ENCODE peak calls at places on chromosome 13, in nine cellular contexts. One of them, this sample, is unnamed.

GRCh38 chr13:67841071-67841470 is 610.9 kb upstream of the PCDH9 start:
- DNase-seq in keratinocyte: no peak
- DNase-seq in fibroblast of mammary gland: no peak
- DNase-seq in AG04450: no peak
- DNase-seq in uterus: no peak
- DNase-seq in breast epithelium: no peak
- DNase-seq in A549: no peak
- DNase-seq in testis: no peak
- DNase-seq in brain microvascular endothelial cell: no peak
- DNase-seq in this sample: no peak

GRCh38 chr13:32837307-32837972 is 178.8 kb upstream of the KL start:
- DNase-seq in testis: no peak
- DNase-seq in brain microvascular endothelial cell: no peak
- DNase-seq in breast epithelium: no peak
- DNase-seq in AG04450: no peak
- DNase-seq in fibroblast of mammary gland: no peak
- DNase-seq in uterus: no peak
- DNase-seq in keratinocyte: no peak
- DNase-seq in A549: no peak
- DNase-seq in this sample: no peak

GRCh38 chr13:39016789-39017188 is 21.1 kb downstream of the PROSER1 start:
- DNase-seq in breast epithelium: no peak
- DNase-seq in keratinocyte: no peak
- DNase-seq in uterus: no peak
- DNase-seq in A549: peak
- DNase-seq in brain microvascular endothelial cell: no peak
- DNase-seq in fibroblast of mammary gland: peak
- DNase-seq in AG04450: no peak
- DNase-seq in testis: peak
- DNase-seq in this sample: peak

GRCh38 chr13:60066206-60066605 is 97.5 kb downstream of the DIAPH3 start:
- DNase-seq in AG04450: no peak
- DNase-seq in A549: peak
- DNase-seq in keratinocyte: no peak
- DNase-seq in brain microvascular endothelial cell: no peak
- DNase-seq in fibroblast of mammary gland: no peak
- DNase-seq in breast epithelium: no peak
- DNase-seq in uterus: no peak
- DNase-seq in testis: no peak
- DNase-seq in this sample: peak

GRCh38 chr13:20297181-20297580 is 65.1 kb upstream of the GJB6 start:
- DNase-seq in uterus: no peak
- DNase-seq in AG04450: no peak
- DNase-seq in A549: no peak
- DNase-seq in testis: no peak
- DNase-seq in breast epithelium: no peak
- DNase-seq in fibroblast of mammary gland: no peak
- DNase-seq in keratinocyte: no peak
- DNase-seq in brain microvascular endothelial cell: no peak
- DNase-seq in this sample: peak

GRCh38 chr13:41543664-41544300 is 86.4 kb downstream of the RGCC start:
- DNase-seq in keratinocyte: no peak
- DNase-seq in brain microvascular endothelial cell: no peak
- DNase-seq in A549: no peak
- DNase-seq in AG04450: no peak
- DNase-seq in testis: no peak
- DNase-seq in fibroblast of mammary gland: no peak
- DNase-seq in uterus: no peak
- DNase-seq in breast epithelium: no peak
- DNase-seq in this sample: no peak

GRCh38 chr13:77000475-77000874 is 8.6 kb downstream of the CLN5 start:
- DNase-seq in breast epithelium: no peak
- DNase-seq in keratinocyte: no peak
- DNase-seq in fibroblast of mammary gland: no peak
- DNase-seq in A549: no peak
- DNase-seq in testis: no peak
- DNase-seq in brain microvascular endothelial cell: no peak
- DNase-seq in AG04450: no peak
- DNase-seq in uterus: no peak
- DNase-seq in this sample: no peak

GRCh38 chr13:50192272-50192813 is 177.1 kb downstream of the KCNRG start:
- DNase-seq in testis: no peak
- DNase-seq in breast epithelium: no peak
- DNase-seq in brain microvascular endothelial cell: no peak
- DNase-seq in uterus: no peak
- DNase-seq in A549: no peak
- DNase-seq in fibroblast of mammary gland: no peak
- DNase-seq in keratinocyte: no peak
- DNase-seq in AG04450: no peak
- DNase-seq in this sample: no peak

GRCh38 chr13:73288596-73288995 is 229.8 kb downstream of the KLF5 start:
- DNase-seq in A549: no peak
- DNase-seq in keratinocyte: no peak
- DNase-seq in brain microvascular endothelial cell: no peak
- DNase-seq in fibroblast of mammary gland: no peak
- DNase-seq in uterus: no peak
- DNase-seq in AG04450: no peak
- DNase-seq in breast epithelium: no peak
- DNase-seq in testis: no peak
- DNase-seq in this sample: no peak

GRCh38 chr13:100182894-100183490 is 94.1 kb downstream of the PCCA start:
- DNase-seq in keratinocyte: no peak
- DNase-seq in A549: no peak
- DNase-seq in fibroblast of mammary gland: no peak
- DNase-seq in breast epithelium: no peak
- DNase-seq in brain microvascular endothelial cell: no peak
- DNase-seq in uterus: no peak
- DNase-seq in testis: no peak
- DNase-seq in AG04450: no peak
- DNase-seq in this sample: no peak

GRCh38 chr13:96229356-96229755 is 139.4 kb downstream of the HS6ST3 start:
- DNase-seq in testis: peak
- DNase-seq in uterus: no peak
- DNase-seq in AG04450: no peak
- DNase-seq in breast epithelium: no peak
- DNase-seq in A549: no peak
- DNase-seq in keratinocyte: no peak
- DNase-seq in brain microvascular endothelial cell: peak
- DNase-seq in fibroblast of mammary gland: peak
- DNase-seq in this sample: peak

GRCh38 chr13:24038405-24038804 is 122.1 kb upstream of the SPATA13 start:
- DNase-seq in testis: no peak
- DNase-seq in breast epithelium: no peak
- DNase-seq in uterus: no peak
- DNase-seq in fibroblast of mammary gland: peak
- DNase-seq in AG04450: no peak
- DNase-seq in brain microvascular endothelial cell: peak
- DNase-seq in A549: no peak
- DNase-seq in keratinocyte: no peak
- DNase-seq in this sample: no peak

GRCh38 chr13:28250542-28250941 is 112.2 kb downstream of the PAN3 start:
- DNase-seq in A549: no peak
- DNase-seq in keratinocyte: no peak
- DNase-seq in AG04450: no peak
- DNase-seq in brain microvascular endothelial cell: no peak
- DNase-seq in breast epithelium: no peak
- DNase-seq in fibroblast of mammary gland: no peak
- DNase-seq in testis: no peak
- DNase-seq in uterus: no peak
- DNase-seq in this sample: no peak

GRCh38 chr13:34988330-34988791 is 46.3 kb downstream of the NBEA start:
- DNase-seq in fibroblast of mammary gland: no peak
- DNase-seq in keratinocyte: no peak
- DNase-seq in brain microvascular endothelial cell: no peak
- DNase-seq in AG04450: no peak
- DNase-seq in A549: no peak
- DNase-seq in breast epithelium: no peak
- DNase-seq in testis: no peak
- DNase-seq in uterus: no peak
- DNase-seq in this sample: no peak
- H3K4me3 ChIP-seq in fibroblast of mammary gland: no peak
- H3K4me3 ChIP-seq in keratinocyte: no peak
- H3K4me3 ChIP-seq in brain microvascular endothelial cell: no peak
- H3K4me3 ChIP-seq in AG04450: no peak
- H3K4me3 ChIP-seq in A549: no peak
- H3K4me3 ChIP-seq in breast epithelium: no peak
- H3K4me3 ChIP-seq in testis: no peak
- H3K4me3 ChIP-seq in uterus: no peak
- H3K4me3 ChIP-seq in this sample: no peak

GRCh38 chr13:45826741-45827140 is 24.8 kb downstream of the SIAH3 start:
- DNase-seq in keratinocyte: no peak
- DNase-seq in AG04450: no peak
- DNase-seq in uterus: no peak
- DNase-seq in fibroblast of mammary gland: no peak
- DNase-seq in testis: no peak
- DNase-seq in A549: no peak
- DNase-seq in brain microvascular endothelial cell: no peak
- DNase-seq in breast epithelium: no peak
- DNase-seq in this sample: no peak
- H3K4me3 ChIP-seq in keratinocyte: no peak
- H3K4me3 ChIP-seq in AG04450: no peak
- H3K4me3 ChIP-seq in uterus: no peak
- H3K4me3 ChIP-seq in fibroblast of mammary gland: no peak
- H3K4me3 ChIP-seq in testis: no peak
- H3K4me3 ChIP-seq in A549: no peak
- H3K4me3 ChIP-seq in brain microvascular endothelial cell: no peak
- H3K4me3 ChIP-seq in breast epithelium: no peak
- H3K4me3 ChIP-seq in this sample: no peak

DNA sequence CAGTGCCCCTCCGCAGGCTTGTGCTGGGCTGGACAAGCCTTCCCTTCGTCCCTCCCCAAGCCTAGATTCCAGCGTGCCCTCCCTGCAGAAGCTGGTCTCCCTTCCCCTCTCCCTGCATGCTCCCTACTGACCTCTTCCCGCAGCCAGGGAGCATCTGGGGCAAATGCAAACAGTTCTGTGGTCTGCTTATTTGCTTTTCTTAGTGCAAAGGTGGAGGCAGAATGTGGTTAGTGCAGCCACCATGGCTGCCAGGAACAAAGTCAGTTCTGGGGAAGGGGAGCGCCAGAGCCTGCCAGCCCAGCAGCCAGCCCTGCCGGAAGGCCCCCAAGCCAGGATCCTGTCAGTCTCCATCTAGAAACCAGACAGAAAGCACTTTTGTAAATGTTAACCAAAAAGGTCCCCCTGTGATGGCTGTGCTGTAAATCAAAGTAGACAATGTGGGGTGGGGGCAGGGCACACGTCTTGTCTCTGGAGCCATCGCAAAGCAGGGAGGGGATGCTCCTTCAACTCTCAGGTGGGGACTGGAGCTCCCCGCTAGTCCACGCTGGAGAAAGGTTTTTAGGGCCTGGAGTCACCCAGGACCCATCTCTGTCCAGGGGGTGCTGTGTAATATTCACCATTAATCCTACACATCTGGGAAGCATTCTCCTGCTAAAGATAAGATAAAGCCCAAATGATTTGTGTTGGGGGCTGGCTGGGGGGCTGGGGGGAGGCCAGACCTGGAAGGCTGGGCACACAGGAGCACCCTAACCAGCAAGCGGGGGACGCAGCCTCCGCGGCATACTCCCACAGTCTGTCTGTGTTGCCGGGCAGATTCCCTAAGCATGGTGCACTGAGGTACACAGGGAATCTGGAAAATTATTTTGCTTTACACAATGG is 30.9 kb downstream of the SERP2 start:
- DNase-seq in brain microvascular endothelial cell: no peak
- DNase-seq in breast epithelium: peak
- DNase-seq in AG04450: no peak
- DNase-seq in A549: no peak
- DNase-seq in fibroblast of mammary gland: no peak
- DNase-seq in uterus: no peak
- DNase-seq in keratinocyte: no peak
- DNase-seq in testis: no peak
- DNase-seq in this sample: no peak
- H3K4me3 ChIP-seq in brain microvascular endothelial cell: no peak
- H3K4me3 ChIP-seq in breast epithelium: peak
- H3K4me3 ChIP-seq in AG04450: no peak
- H3K4me3 ChIP-seq in A549: no peak
- H3K4me3 ChIP-seq in fibroblast of mammary gland: no peak
- H3K4me3 ChIP-seq in uterus: no peak
- H3K4me3 ChIP-seq in keratinocyte: no peak
- H3K4me3 ChIP-seq in testis: no peak
- H3K4me3 ChIP-seq in this sample: no peak

GRCh38 chr13:43008591-43008990 is 14.8 kb upstream of the DNAJC15 start:
- DNase-seq in AG04450: no peak
- DNase-seq in fibroblast of mammary gland: no peak
- DNase-seq in uterus: no peak
- DNase-seq in A549: no peak
- DNase-seq in breast epithelium: no peak
- DNase-seq in brain microvascular endothelial cell: no peak
- DNase-seq in keratinocyte: no peak
- DNase-seq in testis: no peak
- DNase-seq in this sample: no peak

GRCh38 chr13:43003010-43003409 is 11.0 kb upstream of the EPSTI1 start:
- DNase-seq in A549: no peak
- DNase-seq in fibroblast of mammary gland: peak
- DNase-seq in brain microvascular endothelial cell: no peak
- DNase-seq in breast epithelium: no peak
- DNase-seq in keratinocyte: peak
- DNase-seq in uterus: no peak
- DNase-seq in testis: no peak
- DNase-seq in AG04450: no peak
- DNase-seq in this sample: peak

GRCh38 chr13:43003729-43004128 is 11.7 kb upstream of the EPSTI1 start:
- DNase-seq in A549: no peak
- DNase-seq in breast epithelium: no peak
- DNase-seq in testis: no peak
- DNase-seq in uterus: no peak
- DNase-seq in keratinocyte: no peak
- DNase-seq in brain microvascular endothelial cell: no peak
- DNase-seq in fibroblast of mammary gland: no peak
- DNase-seq in AG04450: no peak
- DNase-seq in this sample: peak

GRCh38 chr13:43006893-43007631 is 15.0 kb upstream of the EPSTI1 start:
- DNase-seq in testis: no peak
- DNase-seq in AG04450: no peak
- DNase-seq in breast epithelium: no peak
- DNase-seq in A549: no peak
- DNase-seq in uterus: no peak
- DNase-seq in keratinocyte: no peak
- DNase-seq in brain microvascular endothelial cell: no peak
- DNase-seq in fibroblast of mammary gland: peak
- DNase-seq in this sample: peak

GRCh38 chr13:43005460-43006236 is 13.6 kb upstream of the EPSTI1 start:
- DNase-seq in fibroblast of mammary gland: peak
- DNase-seq in breast epithelium: no peak
- DNase-seq in AG04450: no peak
- DNase-seq in keratinocyte: no peak
- DNase-seq in brain microvascular endothelial cell: no peak
- DNase-seq in A549: no peak
- DNase-seq in uterus: no peak
- DNase-seq in testis: no peak
- DNase-seq in this sample: peak
- H3K4me3 ChIP-seq in fibroblast of mammary gland: no peak
- H3K4me3 ChIP-seq in breast epithelium: no peak
- H3K4me3 ChIP-seq in AG04450: no peak
- H3K4me3 ChIP-seq in keratinocyte: no peak
- H3K4me3 ChIP-seq in brain microvascular endothelial cell: no peak
- H3K4me3 ChIP-seq in A549: no peak
- H3K4me3 ChIP-seq in uterus: no peak
- H3K4me3 ChIP-seq in testis: no peak
- H3K4me3 ChIP-seq in this sample: no peak

GRCh38 chr13:113451951-113452421 is 1.3 kb downstream of the ADPRHL1 start:
- DNase-seq in uterus: no peak
- DNase-seq in AG04450: no peak
- DNase-seq in breast epithelium: no peak
- DNase-seq in A549: no peak
- DNase-seq in brain microvascular endothelial cell: no peak
- DNase-seq in testis: peak
- DNase-seq in fibroblast of mammary gland: no peak
- DNase-seq in keratinocyte: no peak
- DNase-seq in this sample: no peak
- H3K4me3 ChIP-seq in uterus: no peak
- H3K4me3 ChIP-seq in AG04450: no peak
- H3K4me3 ChIP-seq in breast epithelium: no peak
- H3K4me3 ChIP-seq in A549: no peak
- H3K4me3 ChIP-seq in brain microvascular endothelial cell: no peak
- H3K4me3 ChIP-seq in testis: no peak
- H3K4me3 ChIP-seq in fibroblast of mammary gland: no peak
- H3K4me3 ChIP-seq in keratinocyte: no peak
- H3K4me3 ChIP-seq in this sample: no peak